ENCODE peak calls at places on chromosomes 16 and 17, in ten cellular contexts. One of them, this sample, is unnamed.
A peak's percentile ranks its signal among the peaks of the same experiment; 100 is the strongest.

GRCh38 chr16:1858189-1858588 is 13.8 kb downstream of the MEIOB start:
- DNase-seq in Caco-2: no peak
- DNase-seq in hepatocyte: no peak
- DNase-seq in esophagus squamous epithelium: no peak
- DNase-seq in IMR-90: no peak
- DNase-seq in Peyer's patch: no peak
- DNase-seq in PC-3: no peak
- DNase-seq in upper lobe of right lung: no peak
- DNase-seq in BE2C: no peak
- DNase-seq in lower lobe of right lung: no peak
- DNase-seq in this sample: no peak

GRCh38 chr16:81641403-81642106 is 137.5 kb upstream of the PLCG2 start:
- DNase-seq in Peyer's patch: no peak
- DNase-seq in esophagus squamous epithelium: no peak
- DNase-seq in BE2C: peak; percentile 85
- DNase-seq in hepatocyte: no peak
- DNase-seq in PC-3: no peak
- DNase-seq in lower lobe of right lung: no peak
- DNase-seq in IMR-90: no peak
- DNase-seq in Caco-2: no peak
- DNase-seq in upper lobe of right lung: no peak
- DNase-seq in this sample: no peak

GRCh38 chr16:23486480-23486879 is 23.8 kb downstream of the GGA2 start:
- DNase-seq in hepatocyte: no peak
- DNase-seq in Peyer's patch: no peak
- DNase-seq in IMR-90: no peak
- DNase-seq in PC-3: peak; percentile 61
- DNase-seq in Caco-2: no peak
- DNase-seq in lower lobe of right lung: peak; percentile 51
- DNase-seq in BE2C: no peak
- DNase-seq in esophagus squamous epithelium: no peak
- DNase-seq in upper lobe of right lung: no peak
- DNase-seq in this sample: no peak

GRCh38 chr16:49586466-49586865 is 212.9 kb downstream of the C16orf78 start:
- DNase-seq in BE2C: no peak
- DNase-seq in PC-3: no peak
- DNase-seq in lower lobe of right lung: no peak
- DNase-seq in Caco-2: no peak
- DNase-seq in Peyer's patch: no peak
- DNase-seq in IMR-90: no peak
- DNase-seq in esophagus squamous epithelium: no peak
- DNase-seq in upper lobe of right lung: no peak
- DNase-seq in hepatocyte: no peak
- DNase-seq in this sample: no peak

GRCh38 chr16:75621170-75621477 is 2.0 kb downstream of the ADAT1 start:
- DNase-seq in PC-3: peak; percentile 39
- DNase-seq in BE2C: no peak
- DNase-seq in upper lobe of right lung: no peak
- DNase-seq in IMR-90: peak; percentile 55
- DNase-seq in Peyer's patch: no peak
- DNase-seq in lower lobe of right lung: no peak
- DNase-seq in hepatocyte: peak; percentile 58
- DNase-seq in Caco-2: no peak
- DNase-seq in esophagus squamous epithelium: no peak
- DNase-seq in this sample: no peak

GRCh38 chr16:88035292-88035691 is 84.1 kb downstream of the BANP start:
- DNase-seq in esophagus squamous epithelium: no peak
- DNase-seq in Caco-2: no peak
- DNase-seq in hepatocyte: no peak
- DNase-seq in upper lobe of right lung: no peak
- DNase-seq in IMR-90: no peak
- DNase-seq in BE2C: no peak
- DNase-seq in Peyer's patch: no peak
- DNase-seq in lower lobe of right lung: no peak
- DNase-seq in PC-3: no peak
- DNase-seq in this sample: peak; percentile 24

GRCh38 chr16:69932228-69932627 is 18.9 kb upstream of the CLEC18A start:
- DNase-seq in BE2C: no peak
- DNase-seq in IMR-90: no peak
- DNase-seq in hepatocyte: no peak
- DNase-seq in Caco-2: no peak
- DNase-seq in PC-3: no peak
- DNase-seq in esophagus squamous epithelium: no peak
- DNase-seq in lower lobe of right lung: peak; percentile 14
- DNase-seq in Peyer's patch: no peak
- DNase-seq in upper lobe of right lung: no peak
- DNase-seq in this sample: no peak

GRCh38 chr16:50585331-50585776 is 37.2 kb downstream of the NKD1 start:
- DNase-seq in IMR-90: no peak
- DNase-seq in upper lobe of right lung: peak; percentile 75
- DNase-seq in Peyer's patch: peak; percentile 60
- DNase-seq in hepatocyte: peak; percentile 32
- DNase-seq in lower lobe of right lung: peak; percentile 70
- DNase-seq in Caco-2: peak; percentile 29
- DNase-seq in PC-3: no peak
- DNase-seq in esophagus squamous epithelium: no peak
- DNase-seq in BE2C: no peak
- DNase-seq in this sample: peak; percentile 38

GRCh38 chr16:15854906-15855703 is 1.7 kb downstream of the MYH11 start:
- DNase-seq in hepatocyte: no peak
- DNase-seq in esophagus squamous epithelium: no peak
- DNase-seq in PC-3: no peak
- DNase-seq in BE2C: no peak
- DNase-seq in IMR-90: no peak
- DNase-seq in upper lobe of right lung: no peak
- DNase-seq in lower lobe of right lung: no peak
- DNase-seq in Caco-2: no peak
- DNase-seq in Peyer's patch: peak; percentile 28
- DNase-seq in this sample: peak; percentile 17

GRCh38 chr16:81647527-81647926 is 131.6 kb upstream of the PLCG2 start:
- DNase-seq in lower lobe of right lung: no peak
- DNase-seq in Caco-2: no peak
- DNase-seq in hepatocyte: peak; percentile 38
- DNase-seq in esophagus squamous epithelium: no peak
- DNase-seq in BE2C: no peak
- DNase-seq in IMR-90: peak; percentile 84
- DNase-seq in Peyer's patch: no peak
- DNase-seq in PC-3: peak; percentile 83
- DNase-seq in upper lobe of right lung: no peak
- DNase-seq in this sample: no peak

GRCh38 chr17:49299996-49300395 is 62.1 kb downstream of the ZNF652 start:
- DNase-seq in BE2C: no peak
- DNase-seq in lower lobe of right lung: no peak
- DNase-seq in esophagus squamous epithelium: no peak
- DNase-seq in Caco-2: no peak
- DNase-seq in PC-3: no peak
- DNase-seq in upper lobe of right lung: no peak
- DNase-seq in Peyer's patch: no peak
- DNase-seq in hepatocyte: no peak
- DNase-seq in IMR-90: no peak
- DNase-seq in this sample: no peak

GRCh38 chr17:38798614-38799500 is 499 bp downstream of the PIP4K2B start:
- DNase-seq in hepatocyte: peak; percentile 58
- DNase-seq in esophagus squamous epithelium: peak; percentile 54
- DNase-seq in Caco-2: no peak
- DNase-seq in lower lobe of right lung: peak; percentile 70
- DNase-seq in upper lobe of right lung: no peak
- DNase-seq in PC-3: peak; percentile 18
- DNase-seq in IMR-90: peak; percentile 35
- DNase-seq in Peyer's patch: peak; percentile 75
- DNase-seq in BE2C: no peak
- DNase-seq in this sample: peak; percentile 71

GRCh38 chr16:66800856-66801255 is 528 bp downstream of the TERB1 start:
- DNase-seq in upper lobe of right lung: no peak
- DNase-seq in lower lobe of right lung: no peak
- DNase-seq in hepatocyte: no peak
- DNase-seq in IMR-90: no peak
- DNase-seq in PC-3: no peak
- DNase-seq in BE2C: no peak
- DNase-seq in Peyer's patch: no peak
- DNase-seq in Caco-2: no peak
- DNase-seq in esophagus squamous epithelium: no peak
- DNase-seq in this sample: no peak

GRCh38 chr16:11249233-11250061 is 6.6 kb downstream of the SOCS1 start:
- DNase-seq in Peyer's patch: no peak
- DNase-seq in esophagus squamous epithelium: no peak
- DNase-seq in upper lobe of right lung: no peak
- DNase-seq in BE2C: no peak
- DNase-seq in IMR-90: peak; percentile 38
- DNase-seq in hepatocyte: no peak
- DNase-seq in PC-3: no peak
- DNase-seq in lower lobe of right lung: no peak
- DNase-seq in Caco-2: no peak
- DNase-seq in this sample: no peak

GRCh38 chr17:76735006-76735405 is 2.1 kb downstream of the SRSF2 start:
- DNase-seq in hepatocyte: no peak
- DNase-seq in Peyer's patch: no peak
- DNase-seq in IMR-90: peak; percentile 53
- DNase-seq in esophagus squamous epithelium: no peak
- DNase-seq in Caco-2: no peak
- DNase-seq in lower lobe of right lung: no peak
- DNase-seq in PC-3: peak; percentile 44
- DNase-seq in BE2C: no peak
- DNase-seq in upper lobe of right lung: no peak
- DNase-seq in this sample: no peak

GRCh38 chr17:76735586-76736348 is 1.4 kb downstream of the SRSF2 start:
- DNase-seq in esophagus squamous epithelium: no peak
- DNase-seq in PC-3: no peak
- DNase-seq in IMR-90: no peak
- DNase-seq in hepatocyte: no peak
- DNase-seq in upper lobe of right lung: no peak
- DNase-seq in Caco-2: no peak
- DNase-seq in Peyer's patch: no peak
- DNase-seq in lower lobe of right lung: no peak
- DNase-seq in BE2C: no peak
- DNase-seq in this sample: no peak

GRCh38 chr17:76732734-76733617 is 4.2 kb downstream of the SRSF2 start:
- DNase-seq in Peyer's patch: peak; percentile 39
- DNase-seq in upper lobe of right lung: no peak
- DNase-seq in lower lobe of right lung: no peak
- DNase-seq in BE2C: no peak
- DNase-seq in IMR-90: no peak
- DNase-seq in PC-3: no peak
- DNase-seq in hepatocyte: no peak
- DNase-seq in Caco-2: no peak
- DNase-seq in esophagus squamous epithelium: no peak
- DNase-seq in this sample: no peak

GRCh38 chr17:76733618-76733957 is 3.5 kb downstream of the SRSF2 start:
- DNase-seq in upper lobe of right lung: no peak
- DNase-seq in Peyer's patch: no peak
- DNase-seq in IMR-90: no peak
- DNase-seq in esophagus squamous epithelium: no peak
- DNase-seq in lower lobe of right lung: no peak
- DNase-seq in Caco-2: no peak
- DNase-seq in hepatocyte: no peak
- DNase-seq in BE2C: no peak
- DNase-seq in PC-3: no peak
- DNase-seq in this sample: no peak

DNA sequence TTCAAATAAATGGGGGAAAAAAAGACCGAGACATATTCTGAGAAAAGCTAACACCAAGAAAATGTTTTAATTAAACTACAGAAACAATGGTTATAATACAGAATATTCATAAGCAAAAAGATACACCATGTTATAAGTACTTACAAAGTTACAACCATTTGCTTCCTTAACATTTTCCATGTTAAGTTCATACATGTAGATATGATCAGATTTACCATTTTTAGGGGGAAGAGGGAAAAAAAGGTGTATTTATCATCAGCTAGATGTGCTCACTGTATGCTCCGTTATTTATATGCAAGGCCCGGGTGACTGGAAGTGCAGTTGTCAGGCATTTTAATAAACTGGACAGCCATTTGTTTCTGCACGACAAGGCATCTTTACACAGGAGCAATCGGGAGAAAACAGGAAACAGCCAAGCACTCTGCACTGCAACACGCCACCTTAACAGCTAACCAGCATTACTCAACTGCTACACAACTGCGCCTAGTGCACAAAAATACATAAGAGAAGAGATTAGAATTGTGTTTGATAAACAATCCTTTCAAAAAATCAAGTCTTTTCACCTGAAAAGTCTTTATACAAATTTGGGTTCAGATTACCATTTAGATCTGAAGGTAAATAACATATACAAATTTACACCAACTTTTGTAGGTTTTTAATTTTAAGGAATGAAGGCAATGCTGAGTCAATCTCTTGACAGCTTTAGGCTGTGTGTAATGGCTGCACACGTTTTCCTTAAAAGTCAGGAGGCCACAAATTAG is 2.9 kb downstream of the SRSF2 start:
- DNase-seq in esophagus squamous epithelium: no peak
- DNase-seq in PC-3: no peak
- DNase-seq in IMR-90: peak; percentile 49
- DNase-seq in BE2C: no peak
- DNase-seq in lower lobe of right lung: no peak
- DNase-seq in hepatocyte: no peak
- DNase-seq in upper lobe of right lung: no peak
- DNase-seq in Caco-2: no peak
- DNase-seq in Peyer's patch: no peak
- DNase-seq in this sample: no peak
- H3K4me3 ChIP-seq in esophagus squamous epithelium: peak overlapping the region; percentile 72
- H3K4me3 ChIP-seq in PC-3: peak overlapping the region; percentile 89
- H3K4me3 ChIP-seq in IMR-90: peak overlapping the region; percentile 2
- H3K4me3 ChIP-seq in BE2C: peak overlapping the region; percentile 94
- H3K4me3 ChIP-seq in lower lobe of right lung: peak overlapping the region; percentile 95
- H3K4me3 ChIP-seq in hepatocyte: peak overlapping the region; percentile 83
- H3K4me3 ChIP-seq in upper lobe of right lung: peak overlapping the region; percentile 95
- H3K4me3 ChIP-seq in Caco-2: peak overlapping the region; percentile 29
- H3K4me3 ChIP-seq in Peyer's patch: peak overlapping the region; percentile 97
- H3K4me3 ChIP-seq in this sample: no peak overlapping the region

GRCh38 chr16:30901201-30902069 is 5.0 kb downstream of the CTF1 start:
- DNase-seq in BE2C: no peak
- DNase-seq in upper lobe of right lung: no peak
- DNase-seq in lower lobe of right lung: no peak
- DNase-seq in PC-3: no peak
- DNase-seq in hepatocyte: no peak
- DNase-seq in esophagus squamous epithelium: no peak
- DNase-seq in IMR-90: no peak
- DNase-seq in Peyer's patch: no peak
- DNase-seq in Caco-2: no peak
- DNase-seq in this sample: no peak
- H3K4me1 ChIP-seq in BE2C: no peaks in the 10 kb centered on the region
- H3K4me1 ChIP-seq in upper lobe of right lung: peaks cover 27% of the 10 kb centered on the region
- H3K4me1 ChIP-seq in lower lobe of right lung: peaks cover 47% of the 10 kb centered on the region
- H3K4me1 ChIP-seq in PC-3: peaks cover 5% of the 10 kb centered on the region
- H3K4me1 ChIP-seq in hepatocyte: peaks cover 15% of the 10 kb centered on the region
- H3K4me1 ChIP-seq in esophagus squamous epithelium: peaks cover 26% of the 10 kb centered on the region
- H3K4me1 ChIP-seq in IMR-90: peaks cover 4% of the 10 kb centered on the region
- H3K4me1 ChIP-seq in Peyer's patch: no peaks in the 10 kb centered on the region
- H3K4me1 ChIP-seq in Caco-2: peaks cover 4% of the 10 kb centered on the region
- H3K4me1 ChIP-seq in this sample: peaks cover 8% of the 10 kb centered on the region

GRCh38 chr17:21525464-21526130 is 149.4 kb downstream of the KCNJ12 start:
- DNase-seq in IMR-90: no peak
- DNase-seq in BE2C: no peak
- DNase-seq in esophagus squamous epithelium: no peak
- DNase-seq in hepatocyte: no peak
- DNase-seq in Peyer's patch: no peak
- DNase-seq in Caco-2: no peak
- DNase-seq in lower lobe of right lung: no peak
- DNase-seq in PC-3: no peak
- DNase-seq in upper lobe of right lung: no peak
- DNase-seq in this sample: no peak
- TF ChIP-seq CTCF in IMR-90: peak; percentile 6
- TF ChIP-seq CTCF in BE2C: peak; percentile 3
- TF ChIP-seq CTCF in esophagus squamous epithelium: no peak
- TF ChIP-seq CTCF in hepatocyte: no peak
- TF ChIP-seq CTCF in Peyer's patch: no peak
- TF ChIP-seq CTCF in Caco-2: no peak
- TF ChIP-seq CTCF in lower lobe of right lung: no peak
- TF ChIP-seq CTCF in PC-3: peak; percentile 31
- TF ChIP-seq CTCF in upper lobe of right lung: no peak
- TF ChIP-seq CTCF in this sample: no peak

GRCh38 chr17:56290486-56291118 is 137.3 kb downstream of the ANKFN1 start:
- DNase-seq in Caco-2: no peak
- DNase-seq in upper lobe of right lung: no peak
- DNase-seq in BE2C: no peak
- DNase-seq in lower lobe of right lung: no peak
- DNase-seq in IMR-90: no peak
- DNase-seq in PC-3: no peak
- DNase-seq in hepatocyte: no peak
- DNase-seq in esophagus squamous epithelium: no peak
- DNase-seq in Peyer's patch: no peak
- DNase-seq in this sample: no peak
- H3K4me3 ChIP-seq in Caco-2: no peak overlapping the region
- H3K4me3 ChIP-seq in upper lobe of right lung: peak overlapping the region; percentile 20
- H3K4me3 ChIP-seq in BE2C: no peak overlapping the region
- H3K4me3 ChIP-seq in lower lobe of right lung: peak overlapping the region; percentile 7
- H3K4me3 ChIP-seq in IMR-90: peak overlapping the region; percentile 29
- H3K4me3 ChIP-seq in PC-3: peak overlapping the region; percentile 10
- H3K4me3 ChIP-seq in hepatocyte: no peak overlapping the region
- H3K4me3 ChIP-seq in esophagus squamous epithelium: no peak overlapping the region
- H3K4me3 ChIP-seq in Peyer's patch: no peak overlapping the region
- H3K4me3 ChIP-seq in this sample: no peak overlapping the region